ENCODE peak calls at places on chromosome 17, in nine cellular contexts. G, K, T, Q, H, P, L, W and X are unnamed samples.

GRCh38 chr17:48636177-48637018 is 10.2 kb upstream of the HOXB9 start:
- DNase-seq in G (peak), K (peak), T (no peak), Q (peak), H (no peak), P (peak), L (peak), W (peak), X (peak)

GRCh38 chr17:29369831-29370735 is 20.1 kb upstream of the TAOK1 start:
- DNase-seq in G (peak), K (peak), T (peak), Q (peak), H (peak), P (peak), L (peak), W (peak), X (peak)

GRCh38 chr17:66805567-66805966 is 29.4 kb upstream of the CACNG5 start:
- DNase-seq in G (no peak), K (no peak), T (no peak), Q (no peak), H (no peak), P (no peak), L (no peak), W (no peak), X (no peak)

GRCh38 chr17:2435852-2436251 is 35.0 kb upstream of the MNT start:
- DNase-seq in G (no peak), K (no peak), T (no peak), Q (no peak), H (no peak), P (no peak), L (no peak), W (no peak), X (no peak)

GRCh38 chr17:16449121-16449570 is 33.8 kb downstream of the TRPV2 start:
- DNase-seq in G (no peak), K (no peak), T (peak), Q (peak), H (no peak), P (no peak), L (no peak), W (no peak), X (no peak)

GRCh38 chr17:57338257-57338919 is 82.1 kb downstream of the MSI2 start:
- DNase-seq in G (no peak), K (no peak), T (no peak), Q (no peak), H (no peak), P (no peak), L (no peak), W (no peak), X (no peak)

GRCh38 chr17:3750926-3751325 is 27.2 kb downstream of the HASPIN start:
- DNase-seq in G (no peak), K (peak), T (no peak), Q (no peak), H (no peak), P (no peak), L (peak), W (peak), X (peak)

GRCh38 chr17:7781467-7781866 is 52.5 kb upstream of the KDM6B start:
- DNase-seq in G (no peak), K (no peak), T (peak), Q (no peak), H (no peak), P (no peak), L (no peak), W (no peak), X (no peak)

GRCh38 chr17:2239882-2240430 is 63.6 kb downstream of the SMG6 start:
- DNase-seq in G (no peak), K (no peak), T (peak), Q (peak), H (peak), P (peak), L (peak), W (no peak), X (no peak)

GRCh38 chr17:49069585-49070273 is 62.8 kb upstream of the B4GALNT2 start:
- DNase-seq in G (no peak), K (no peak), T (no peak), Q (no peak), H (no peak), P (no peak), L (no peak), W (no peak), X (no peak)

GRCh38 chr17:62897706-62898105 is 68.3 kb upstream of the TANC2 start:
- DNase-seq in G (no peak), K (no peak), T (no peak), Q (no peak), H (no peak), P (no peak), L (no peak), W (no peak), X (no peak)

GRCh38 chr17:14741516-14741915 is 440.6 kb downstream of the HS3ST3B1 start:
- DNase-seq in G (no peak), K (no peak), T (no peak), Q (no peak), H (peak), P (no peak), L (no peak), W (no peak), X (no peak)

GRCh38 chr17:81135503-81136283 is 29.6 kb upstream of the PVALEF start:
- DNase-seq in G (no peak), K (no peak), T (no peak), Q (no peak), H (no peak), P (no peak), L (no peak), W (no peak), X (no peak)

GRCh38 chr17:56594528-56595418 is 1.3 kb downstream of the NOG start:
- DNase-seq in G (no peak), K (no peak), T (no peak), Q (peak), H (no peak), P (peak), L (peak), W (no peak), X (peak)

GRCh38 chr17:7435676-7436555 is 681 bp downstream of the TMEM102 start:
- DNase-seq in G (peak), K (peak), T (no peak), Q (no peak), H (no peak), P (peak), L (peak), W (peak), X (peak)

GRCh38 chr17:41298458-41299135 is 4.1 kb downstream of the KRTAP29-1 start:
- DNase-seq in G (no peak), K (no peak), T (no peak), Q (no peak), H (no peak), P (no peak), L (no peak), W (no peak), X (no peak)

GRCh38 chr17:44966348-44967025 is 1.6 kb downstream of the C1QL1 start:
- DNase-seq in G (no peak), K (no peak), T (no peak), Q (no peak), H (no peak), P (no peak), L (no peak), W (no peak), X (no peak)

GRCh38 chr17:9402590-9403199 is 172.9 kb downstream of the STX8 start:
- DNase-seq in G (peak), K (no peak), T (no peak), Q (peak), H (no peak), P (no peak), L (peak), W (peak), X (no peak)

GRCh38 chr17:5775098-5775497 is 190.8 kb upstream of the NLRP1 start:
- DNase-seq in G (no peak), K (no peak), T (no peak), Q (no peak), H (no peak), P (no peak), L (no peak), W (no peak), X (no peak)

GRCh38 chr17:38450699-38451029 is 22.4 kb downstream of the ARHGAP23 start:
- DNase-seq in G (no peak), K (no peak), T (no peak), Q (no peak), H (no peak), P (no peak), L (no peak), W (no peak), X (no peak)

GRCh38 chr17:77280304-77280910 is 139.6 kb downstream of the SEC14L1 start:
- DNase-seq in G (no peak), K (peak), T (peak), Q (peak), H (no peak), P (no peak), L (no peak), W (no peak), X (no peak)

GRCh38 chr17:56314026-56314425 is 160.8 kb downstream of the ANKFN1 start:
- DNase-seq in G (no peak), K (no peak), T (peak), Q (peak), H (no peak), P (no peak), L (no peak), W (no peak), X (no peak)

GRCh38 chr17:72122668-72123495 is 2.1 kb downstream of the SOX9 start:
- DNase-seq in G (peak), K (peak), T (peak), Q (no peak), H (no peak), P (peak), L (no peak), W (no peak), X (no peak)

GRCh38 chr17:58329035-58329807 is 626 bp upstream of the TSPOAP1 start:
- DNase-seq in G (no peak), K (peak), T (no peak), Q (no peak), H (no peak), P (no peak), L (peak), W (peak), X (no peak)

GRCh38 chr17:40179923-40180659 is 2.8 kb downstream of the RAPGEFL1 start:
- DNase-seq in G (no peak), K (no peak), T (peak), Q (peak), H (peak), P (no peak), L (no peak), W (no peak), X (no peak)

GRCh38 chr17:47844814-47845453 is 3.9 kb upstream of the SCRN2 start:
- DNase-seq in G (no peak), K (no peak), T (no peak), Q (peak), H (no peak), P (no peak), L (no peak), W (no peak), X (no peak)

GRCh38 chr17:66455022-66455547 is 152.7 kb downstream of the PRKCA start:
- DNase-seq in G (no peak), K (no peak), T (peak), Q (no peak), H (no peak), P (no peak), L (no peak), W (no peak), X (no peak)

GRCh38 chr17:50087912-50088405 is 7.2 kb upstream of the PDK2 start:
- DNase-seq in G (no peak), K (no peak), T (no peak), Q (no peak), H (no peak), P (no peak), L (no peak), W (no peak), X (no peak)

GRCh38 chr17:55413825-55414489 is 7.7 kb downstream of the MMD start:
- DNase-seq in G (no peak), K (no peak), T (no peak), Q (no peak), H (no peak), P (no peak), L (no peak), W (no peak), X (peak)

GRCh38 chr17:80219777-80220708 is at the start of the genes SGSH and SLC26A11:
- DNase-seq in G (peak), K (peak), T (peak), Q (peak), H (no peak), P (peak), L (peak), W (peak), X (peak)

GRCh38 chr17:17732892-17733670 is 51.8 kb downstream of the RAI1 start:
- DNase-seq in G (no peak), K (no peak), T (peak), Q (peak), H (no peak), P (no peak), L (no peak), W (no peak), X (no peak)

GRCh38 chr17:71548540-71549190 is 572.2 kb upstream of the SOX9 start:
- DNase-seq in G (no peak), K (no peak), T (peak), Q (no peak), H (no peak), P (no peak), L (no peak), W (no peak), X (no peak)

GRCh38 chr17:7739746-7740145 is 22.2 kb downstream of the DNAH2 start:
- DNase-seq in G (no peak), K (no peak), T (no peak), Q (no peak), H (no peak), P (no peak), L (no peak), W (no peak), X (no peak)

GRCh38 chr17:61416211-61416539 is 16.5 kb downstream of the TBX2 start:
- DNase-seq in G (no peak), K (no peak), T (no peak), Q (no peak), H (no peak), P (no peak), L (no peak), W (no peak), X (no peak)

GRCh38 chr17:81231121-81231645 is 7.7 kb downstream of the TEPSIN start:
- DNase-seq in G (no peak), K (no peak), T (no peak), Q (no peak), H (no peak), P (no peak), L (no peak), W (no peak), X (no peak)

GRCh38 chr17:77211681-77212080 is 70.9 kb downstream of the SEC14L1 start:
- DNase-seq in G (no peak), K (no peak), T (no peak), Q (no peak), H (no peak), P (no peak), L (no peak), W (no peak), X (no peak)

GRCh38 chr17:45995617-45996270 is 3.3 kb upstream of the STH start:
- DNase-seq in G (no peak), K (no peak), T (no peak), Q (no peak), H (peak), P (no peak), L (no peak), W (no peak), X (no peak)

GRCh38 chr17:15900871-15901270 is 44.1 kb upstream of the ADORA2B start:
- DNase-seq in G (no peak), K (no peak), T (no peak), Q (no peak), H (no peak), P (no peak), L (no peak), W (no peak), X (no peak)